ENCODE peak calls at places on chromosomes 12 and 14, in five cellular contexts. X is HTR-8/SVneo, I is NCI-H146, A is NCI-H1092, C is neural progenitor cell. M is an unnamed sample.

GRCh38 chr14:95255487-95255886 is 64.2 kb downstream of the CLMN start:
- DNase-seq in X (peak), I (peak), A (no peak), C (peak), M (no peak)

GRCh38 chr12:6124411-6125151 is at the start of gene VWF:
- DNase-seq in X (no peak), I (no peak), A (no peak), C (peak), M (no peak)

GRCh38 chr14:68349900-68350323 is 443.0 kb downstream of the ZFP36L1 start:
- DNase-seq in X (no peak), I (peak), A (peak), C (no peak), M (peak)

GRCh38 chr12:104526751-104527150 is 70.0 kb downstream of the CHST11 start:
- DNase-seq in X (no peak), I (no peak), A (no peak), C (peak), M (no peak)

GRCh38 chr12:75783093-75783877 is 248.3 kb downstream of the PHLDA1 start:
- DNase-seq in X (no peak), I (no peak), A (no peak), C (no peak), M (no peak)

GRCh38 chr12:1115471-1116242 is 124.6 kb downstream of the ERC1 start:
- DNase-seq in X (no peak), I (no peak), A (no peak), C (no peak), M (no peak)

GRCh38 chr14:101151226-101151929 is 247.9 kb upstream of the RTL1 start:
- DNase-seq in X (no peak), I (no peak), A (no peak), C (peak), M (no peak)

GRCh38 chr12:81257952-81258551 is 180.2 kb downstream of the ACSS3 start:
- DNase-seq in X (peak), I (peak), A (peak), C (peak), M (peak)